ENCODE peak calls at places on chromosomes 7 and 10, in seven cellular contexts. One of them, this sample, is unnamed.

GRCh38 chr7:100933735-100934134 is 15.6 kb upstream of the MUC3A start:
- DNase-seq in HFF-Myc: no peak
- DNase-seq in GM12864: no peak
- DNase-seq in GM12865: no peak
- DNase-seq in HTR-8/SVneo: no peak
- DNase-seq in activated CD4-positive, alpha-beta T cell treated with anti-CD3 and anti-CD28 coated beads for 48 hours: no peak
- DNase-seq in nephron progenitor cell: no peak
- DNase-seq in this sample: no peak

GRCh38 chr10:14184841-14185500 is 145.8 kb downstream of the FRMD4A start:
- DNase-seq in HFF-Myc: no peak
- DNase-seq in GM12864: peak; percentile 78
- DNase-seq in GM12865: peak; percentile 92
- DNase-seq in HTR-8/SVneo: no peak
- DNase-seq in activated CD4-positive, alpha-beta T cell treated with anti-CD3 and anti-CD28 coated beads for 48 hours: peak; percentile 64
- DNase-seq in nephron progenitor cell: no peak
- DNase-seq in this sample: peak; percentile 7

GRCh38 chr10:132693676-132694075 is 92.3 kb downstream of the NKX6-2 start:
- DNase-seq in HFF-Myc: no peak
- DNase-seq in GM12864: no peak
- DNase-seq in GM12865: no peak
- DNase-seq in HTR-8/SVneo: no peak
- DNase-seq in activated CD4-positive, alpha-beta T cell treated with anti-CD3 and anti-CD28 coated beads for 48 hours: no peak
- DNase-seq in nephron progenitor cell: no peak
- DNase-seq in this sample: no peak

GRCh38 chr10:43128958-43129706 is 9.1 kb upstream of the CSGALNACT2 start:
- DNase-seq in HFF-Myc: peak; percentile 95
- DNase-seq in GM12864: no peak
- DNase-seq in GM12865: peak; percentile 54
- DNase-seq in HTR-8/SVneo: peak; percentile 95
- DNase-seq in activated CD4-positive, alpha-beta T cell treated with anti-CD3 and anti-CD28 coated beads for 48 hours: peak; percentile 41
- DNase-seq in nephron progenitor cell: no peak
- DNase-seq in this sample: peak; percentile 98

GRCh38 chr7:105649727-105650381 is 68.6 kb upstream of the EFCAB10 start:
- DNase-seq in HFF-Myc: no peak
- DNase-seq in GM12864: no peak
- DNase-seq in GM12865: no peak
- DNase-seq in HTR-8/SVneo: no peak
- DNase-seq in activated CD4-positive, alpha-beta T cell treated with anti-CD3 and anti-CD28 coated beads for 48 hours: no peak
- DNase-seq in nephron progenitor cell: no peak
- DNase-seq in this sample: peak; percentile 31

GRCh38 chr10:100742067-100742771 is 3.2 kb upstream of the PAX2 start:
- DNase-seq in HFF-Myc: no peak
- DNase-seq in GM12864: no peak
- DNase-seq in GM12865: no peak
- DNase-seq in HTR-8/SVneo: no peak
- DNase-seq in activated CD4-positive, alpha-beta T cell treated with anti-CD3 and anti-CD28 coated beads for 48 hours: no peak
- DNase-seq in nephron progenitor cell: peak; percentile 57
- DNase-seq in this sample: no peak

GRCh38 chr7:34928052-34928451 is 109.2 kb downstream of the DPY19L1 start:
- DNase-seq in HFF-Myc: no peak
- DNase-seq in GM12864: peak; percentile 2
- DNase-seq in GM12865: peak; percentile 57
- DNase-seq in HTR-8/SVneo: peak; percentile 14
- DNase-seq in activated CD4-positive, alpha-beta T cell treated with anti-CD3 and anti-CD28 coated beads for 48 hours: peak; percentile 73
- DNase-seq in nephron progenitor cell: peak; percentile 75
- DNase-seq in this sample: peak; percentile 31

GRCh38 chr7:8481752-8482446 is 48.5 kb downstream of the NXPH1 start:
- DNase-seq in HFF-Myc: no peak
- DNase-seq in GM12864: no peak
- DNase-seq in GM12865: no peak
- DNase-seq in HTR-8/SVneo: no peak
- DNase-seq in activated CD4-positive, alpha-beta T cell treated with anti-CD3 and anti-CD28 coated beads for 48 hours: no peak
- DNase-seq in nephron progenitor cell: no peak
- DNase-seq in this sample: no peak

GRCh38 chr10:15436696-15437095 is 65.6 kb upstream of the FAM171A1 start:
- DNase-seq in HFF-Myc: no peak
- DNase-seq in GM12864: no peak
- DNase-seq in GM12865: no peak
- DNase-seq in HTR-8/SVneo: no peak
- DNase-seq in activated CD4-positive, alpha-beta T cell treated with anti-CD3 and anti-CD28 coated beads for 48 hours: no peak
- DNase-seq in nephron progenitor cell: no peak
- DNase-seq in this sample: peak; percentile 52

GRCh38 chr10:83542774-83543291 is 596.5 kb upstream of the GHITM start:
- DNase-seq in HFF-Myc: no peak
- DNase-seq in GM12864: no peak
- DNase-seq in GM12865: peak; percentile 91
- DNase-seq in HTR-8/SVneo: no peak
- DNase-seq in activated CD4-positive, alpha-beta T cell treated with anti-CD3 and anti-CD28 coated beads for 48 hours: no peak
- DNase-seq in nephron progenitor cell: no peak
- DNase-seq in this sample: peak; percentile 71

GRCh38 chr7:86644282-86645173 is 819 bp downstream of the GRM3 start:
- DNase-seq in HFF-Myc: no peak
- DNase-seq in GM12864: no peak
- DNase-seq in GM12865: no peak
- DNase-seq in HTR-8/SVneo: no peak
- DNase-seq in activated CD4-positive, alpha-beta T cell treated with anti-CD3 and anti-CD28 coated beads for 48 hours: no peak
- DNase-seq in nephron progenitor cell: peak; percentile 46
- DNase-seq in this sample: no peak

GRCh38 chr10:70477661-70478162 is 855 bp upstream of the PALD1 start:
- DNase-seq in HFF-Myc: peak; percentile 40
- DNase-seq in GM12864: no peak
- DNase-seq in GM12865: peak; percentile 73
- DNase-seq in HTR-8/SVneo: no peak
- DNase-seq in activated CD4-positive, alpha-beta T cell treated with anti-CD3 and anti-CD28 coated beads for 48 hours: peak; percentile 81
- DNase-seq in nephron progenitor cell: peak; percentile 42
- DNase-seq in this sample: peak; percentile 58

GRCh38 chr7:102927303-102927933 is 14.6 kb downstream of the LRRC17 start:
- DNase-seq in HFF-Myc: no peak
- DNase-seq in GM12864: no peak
- DNase-seq in GM12865: no peak
- DNase-seq in HTR-8/SVneo: peak; percentile 25
- DNase-seq in activated CD4-positive, alpha-beta T cell treated with anti-CD3 and anti-CD28 coated beads for 48 hours: no peak
- DNase-seq in nephron progenitor cell: no peak
- DNase-seq in this sample: peak; percentile 78

This sample was measured in amniotic epithelial cell.